ENCODE peak calls at places on chromosome 13, in five cellular contexts. H is Caco-2, J is body of pancreas, D is nephron progenitor cell, K is mesothelial cell of epicardium. U is an unnamed sample.

GRCh38 chr13:27954406-27954851 is 14.7 kb downstream of the CDX2 start:
- DNase-seq in K (no peak), D (peak), H (peak), J (peak), U (no peak)

GRCh38 chr13:44171861-44172260 is 201.8 kb upstream of the SERP2 start:
- DNase-seq in K (no peak), D (no peak), H (no peak), J (no peak), U (no peak)

GRCh38 chr13:99417151-99417820 is 84.0 kb upstream of the TM9SF2 start:
- DNase-seq in D (peak), H (no peak), J (no peak), K (no peak), U (no peak)

GRCh38 chr13:113888701-113889330 is 24.9 kb upstream of the GAS6 start:
- DNase-seq in J (no peak), K (no peak), H (no peak), D (no peak), U (no peak)

GRCh38 chr13:39417643-39418042 is 185.3 kb downstream of the LHFPL6 start:
- DNase-seq in J (no peak), D (no peak), H (peak), K (no peak), U (no peak)

GRCh38 chr13:106186366-106187030 is 349.0 kb downstream of the EFNB2 start:
- DNase-seq in D (no peak), K (no peak), H (no peak), J (no peak), U (no peak)

GRCh38 chr13:35211949-35212348 is 264.5 kb downstream of the MAB21L1 start:
- DNase-seq in D (no peak), H (no peak), K (no peak), J (no peak), U (no peak)

GRCh38 chr13:40275636-40276035 is 390.8 kb downstream of the FOXO1 start:
- DNase-seq in D (no peak), H (no peak), J (no peak), K (no peak), U (no peak)

GRCh38 chr13:74061939-74062595 is 72.1 kb downstream of the KLF12 start:
- DNase-seq in H (no peak), D (no peak), J (peak), K (no peak), U (no peak)

GRCh38 chr13:113291997-113292862 is 4.8 kb upstream of the LAMP1 start:
- DNase-seq in D (peak), H (peak), J (peak), K (peak), U (no peak)

GRCh38 chr13:99434258-99434788 is 66.9 kb upstream of the TM9SF2 start:
- DNase-seq in K (no peak), J (no peak), H (peak), D (no peak), U (no peak)

GRCh38 chr13:98804336-98804855 is 51.9 kb upstream of the SLC15A1 start:
- DNase-seq in K (no peak), J (no peak), D (no peak), H (no peak), U (no peak)

GRCh38 chr13:103157034-103157433 is 90.8 kb upstream of the SLC10A2 start:
- DNase-seq in K (no peak), J (no peak), H (no peak), D (no peak), U (no peak)

GRCh38 chr13:110047511-110047910 is 259.4 kb downstream of the COL4A1 start:
- DNase-seq in H (no peak), K (no peak), D (no peak), J (peak), U (no peak)

GRCh38 chr13:48068036-48068435 is 26.9 kb downstream of the MED4 start:
- DNase-seq in H (no peak), D (no peak), K (no peak), J (no peak), U (no peak)

GRCh38 chr13:98672947-98673545 is 79.4 kb downstream of the SLC15A1 start:
- DNase-seq in K (peak), J (peak), H (peak), D (peak), U (peak)

GRCh38 chr13:109790951-109791605 is 4.7 kb upstream of the IRS2 start:
- DNase-seq in H (peak), D (no peak), J (peak), K (no peak), U (no peak)

GRCh38 chr13:59099182-59099950 is 1064.4 kb downstream of the DIAPH3 start:
- DNase-seq in K (no peak), D (no peak), H (no peak), J (no peak), U (no peak)

GRCh38 chr13:92387245-92387644 is 839.4 kb upstream of the GPC6 start:
- DNase-seq in D (no peak), H (no peak), K (no peak), J (no peak), U (no peak)

GRCh38 chr13:107977175-107977574 is 238.2 kb downstream of the LIG4 start:
- DNase-seq in H (no peak), K (no peak), J (no peak), D (no peak), U (no peak)

GRCh38 chr13:74037762-74038161 is 96.4 kb downstream of the KLF12 start:
- DNase-seq in J (no peak), D (no peak), K (no peak), H (no peak), U (no peak)

GRCh38 chr13:34808649-34809048 is 133.4 kb upstream of the NBEA start:
- DNase-seq in D (no peak), J (no peak), H (no peak), K (no peak), U (no peak)

GRCh38 chr13:97946951-97947588 is 6.4 kb upstream of the IPO5 start:
- DNase-seq in K (no peak), D (no peak), H (no peak), J (no peak), U (no peak)

GRCh38 chr13:72221276-72221962 is 354.4 kb upstream of the DACH1 start:
- DNase-seq in H (peak), K (peak), J (peak), D (peak), U (no peak)

GRCh38 chr13:48939728-48940127 is 36.0 kb upstream of the FNDC3A start:
- DNase-seq in J (no peak), K (no peak), D (no peak), H (no peak), U (no peak)

GRCh38 chr13:57633141-57633949 is 1.8 kb downstream of the PCDH17 start:
- DNase-seq in J (peak), H (no peak), K (peak), D (peak), U (peak)

GRCh38 chr13:110812111-110812868 is 98.8 kb downstream of the ING1 start:
- DNase-seq in H (no peak), K (no peak), J (no peak), D (no peak), U (no peak)

GRCh38 chr13:109447667-109448066 is 338.7 kb downstream of the IRS2 start:
- DNase-seq in J (no peak), K (no peak), D (no peak), H (no peak), U (no peak)

GRCh38 chr13:44989941-44990340 is 603 bp downstream of the GPALPP1 start:
- DNase-seq in D (no peak), K (no peak), J (no peak), H (peak), U (no peak)

GRCh38 chr13:61546911-61547310 is 131.3 kb upstream of the PCDH20 start:
- DNase-seq in J (no peak), D (no peak), K (no peak), H (no peak), U (no peak)

GRCh38 chr13:33682020-33682564 is 135.9 kb upstream of the RFC3 start:
- DNase-seq in K (no peak), D (no peak), H (no peak), J (no peak), U (no peak)

GRCh38 chr13:33636955-33637670 is 180.8 kb upstream of the RFC3 start:
- DNase-seq in J (no peak), D (no peak), H (no peak), K (no peak), U (no peak)

GRCh38 chr13:72648513-72649065 is 78.8 kb downstream of the MZT1 start:
- DNase-seq in J (no peak), K (no peak), D (no peak), H (no peak), U (no peak)

GRCh38 chr13:79245937-79246574 is 160.0 kb downstream of the RBM26 start:
- DNase-seq in D (no peak), K (no peak), H (no peak), J (no peak), U (no peak)

GRCh38 chr13:79241697-79242096 is 164.4 kb downstream of the RBM26 start:
- DNase-seq in D (no peak), J (no peak), H (no peak), K (no peak), U (no peak)

DNA sequence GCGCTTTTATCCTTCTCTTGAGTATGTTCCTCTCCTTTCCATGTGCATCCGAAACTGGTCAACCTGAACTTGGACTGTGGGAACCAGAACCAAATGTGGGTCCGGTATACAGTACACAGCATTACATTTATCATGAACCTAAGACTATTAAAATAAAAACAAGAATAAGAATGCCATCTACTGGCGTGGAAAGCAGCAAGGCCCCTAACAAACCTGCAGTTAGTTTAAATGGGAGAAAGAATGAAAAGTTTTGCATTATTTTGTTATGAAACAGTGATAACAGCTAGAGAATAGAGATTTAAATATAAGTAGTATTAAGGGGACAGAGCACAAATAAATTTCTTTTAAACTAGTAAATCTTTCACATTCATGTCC is 159.5 kb downstream of the RBM26 start:
- DNase-seq in H (no peak), J (no peak), D (no peak), K (no peak), U (no peak)
- TF ChIP-seq CTCF in H (no peak), J (no peak), D (no peak), K (no peak), U (no peak)

GRCh38 chr13:30792257-30793000 is 57.1 kb downstream of the ALOX5AP start:
- DNase-seq in H (peak), J (peak), K (no peak), D (peak), U (no peak)
- TF ChIP-seq CTCF in H (no peak), J (peak), K (no peak), D (no peak), U (peak)

DNA sequence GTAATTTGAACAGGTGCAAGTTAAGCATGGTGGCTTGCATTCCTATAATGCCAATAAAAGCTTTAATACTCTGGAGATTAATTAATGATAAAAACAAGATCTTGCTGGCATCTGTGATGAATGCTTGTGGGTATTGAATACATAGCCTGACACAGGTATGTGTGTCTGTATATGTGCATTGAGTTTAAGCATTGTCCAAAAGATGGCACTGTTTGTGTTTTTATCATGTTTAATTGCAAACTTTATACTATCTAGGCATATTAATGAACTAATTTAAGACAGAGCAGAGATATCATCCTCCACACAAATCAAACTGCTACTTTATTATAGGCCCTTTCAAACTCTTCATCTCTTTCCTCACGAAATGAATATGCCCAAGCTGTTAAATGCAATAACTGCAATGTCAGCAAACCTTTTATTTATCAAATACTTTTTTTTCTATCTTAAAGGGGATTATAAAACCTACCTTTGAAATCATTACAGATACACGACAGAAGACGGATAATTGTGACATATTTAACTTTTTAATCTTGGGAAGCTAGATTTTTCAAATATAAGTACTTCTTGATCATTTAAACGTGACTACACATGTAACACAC is 86.5 kb downstream of the TNFSF11 start:
- DNase-seq in H (no peak), K (no peak), D (no peak), J (no peak), U (no peak)
- TF ChIP-seq CTCF in H (no peak), K (no peak), D (no peak), J (no peak), U (no peak)

DNA sequence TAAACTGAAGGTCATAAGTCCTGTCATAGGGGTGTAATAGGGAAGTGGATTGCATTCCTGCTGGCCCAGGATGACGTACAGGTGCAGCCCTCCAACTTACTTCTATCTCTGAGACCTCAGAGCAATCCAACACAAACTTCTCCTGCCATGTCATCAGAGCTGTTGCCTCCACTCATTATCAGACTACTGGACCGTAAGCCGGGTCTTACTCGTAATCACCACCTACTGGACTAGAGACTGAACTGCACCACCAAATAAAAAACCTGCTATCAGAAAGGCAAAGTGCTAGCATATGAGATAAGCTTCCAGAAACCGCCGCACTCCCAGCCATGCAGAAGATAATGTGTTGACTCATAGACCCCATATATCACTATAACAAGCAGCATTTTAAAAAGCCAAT is 102.1 kb downstream of the SLITRK1 start:
- DNase-seq in J (peak), K (no peak), D (peak), H (peak), U (no peak)
- TF ChIP-seq CTCF in J (no peak), K (no peak), D (peak), H (peak), U (peak)

GRCh38 chr13:23344923-23345322 is 88.6 kb downstream of the SACS start:
- DNase-seq in K (no peak), J (no peak), H (no peak), D (no peak), U (no peak)

GRCh38 chr13:23349127-23349897 is 84.2 kb downstream of the SACS start:
- DNase-seq in J (no peak), D (no peak), K (no peak), H (no peak), U (no peak)

GRCh38 chr13:23350009-23350408 is 83.5 kb downstream of the SACS start:
- DNase-seq in K (no peak), J (no peak), D (no peak), H (no peak), U (no peak)

GRCh38 chr13:23348270-23349126 is 85.0 kb downstream of the SACS start:
- DNase-seq in J (no peak), K (no peak), H (no peak), D (no peak), U (no peak)

GRCh38 chr13:23347601-23348000 is 85.9 kb downstream of the SACS start:
- DNase-seq in J (no peak), D (no peak), H (no peak), K (no peak), U (no peak)
- TF ChIP-seq CTCF in J (no peak), D (no peak), H (no peak), K (no peak), U (no peak)